ENCODE peak calls at places on chromosomes 13 and 19, in nine cellular contexts. G, H, C, S, Z, A, P, R and Y are unnamed samples.

GRCh38 chr19:41957161-41957837 is 1.8 kb downstream of the RABAC1 start:
- DNase-seq in G (no peak), H (no peak), C (no peak), S (no peak), Z (no peak), A (no peak), P (no peak), R (no peak), Y (no peak)

GRCh38 chr13:111177081-111177711 is 62.1 kb downstream of the ARHGEF7 start:
- DNase-seq in G (no peak), H (no peak), C (peak; percentile 45), S (peak; percentile 52), Z (peak; percentile 39), A (peak; percentile 71), P (no peak), R (no peak), Y (peak; percentile 87)

GRCh38 chr13:46640843-46641242 is 87.9 kb downstream of the LRCH1 start:
- DNase-seq in G (no peak), H (no peak), C (no peak), S (no peak), Z (no peak), A (no peak), P (no peak), R (no peak), Y (no peak)

GRCh38 chr13:99442273-99442895 is 58.9 kb upstream of the TM9SF2 start:
- DNase-seq in G (no peak), H (peak; percentile 50), C (peak; percentile 40), S (no peak), Z (peak; percentile 43), A (no peak), P (no peak), R (no peak), Y (no peak)

GRCh38 chr13:106561551-106562170 is 6.3 kb downstream of the ARGLU1 start:
- DNase-seq in G (peak; percentile 67), H (no peak), C (no peak), S (peak; percentile 19), Z (peak; percentile 59), A (no peak), P (no peak), R (no peak), Y (peak; percentile 32)

GRCh38 chr19:42345191-42345812 is 19.9 kb downstream of the MEGF8 start:
- DNase-seq in G (no peak), H (no peak), C (no peak), S (no peak), Z (no peak), A (no peak), P (no peak), R (no peak), Y (no peak)

GRCh38 chr19:16074488-16075365 is 1.6 kb upstream of the TPM4 start:
- DNase-seq in G (no peak), H (no peak), C (no peak), S (no peak), Z (no peak), A (no peak), P (no peak), R (no peak), Y (no peak)

GRCh38 chr13:82664183-82664582 is 1218.1 kb downstream of the SLITRK1 start:
- DNase-seq in G (no peak), H (no peak), C (no peak), S (no peak), Z (no peak), A (no peak), P (no peak), R (no peak), Y (no peak)

GRCh38 chr13:51726446-51727185 is 77.3 kb downstream of the DHRS12 start:
- DNase-seq in G (no peak), H (no peak), C (no peak), S (peak; percentile 23), Z (no peak), A (no peak), P (no peak), R (no peak), Y (no peak)

GRCh38 chr13:44237276-44237767 is 136.3 kb upstream of the SERP2 start:
- DNase-seq in G (no peak), H (no peak), C (no peak), S (peak; percentile 85), Z (no peak), A (peak; percentile 70), P (peak; percentile 82), R (no peak), Y (peak; percentile 86)

GRCh38 chr19:13995878-13996765 is 10.0 kb downstream of the RFX1 start:
- DNase-seq in G (no peak), H (no peak), C (no peak), S (no peak), Z (no peak), A (no peak), P (no peak), R (no peak), Y (peak; percentile 12)

GRCh38 chr19:8421484-8422461 is 8.7 kb downstream of the MARCHF2 start:
- DNase-seq in G (no peak), H (no peak), C (no peak), S (no peak), Z (no peak), A (no peak), P (no peak), R (no peak), Y (no peak)

GRCh38 chr13:97879646-97880297 is 73.7 kb upstream of the IPO5 start:
- DNase-seq in G (no peak), H (no peak), C (no peak), S (no peak), Z (no peak), A (no peak), P (peak; percentile 55), R (no peak), Y (no peak)

GRCh38 chr19:19627716-19628498 is at the start of gene LPAR2:
- DNase-seq in G (peak; percentile 81), H (no peak), C (peak; percentile 76), S (no peak), Z (peak; percentile 74), A (no peak), P (no peak), R (peak; percentile 60), Y (peak; percentile 28)

GRCh38 chr13:30159446-30159839 is 147.9 kb downstream of the KATNAL1 start:
- DNase-seq in G (no peak), H (no peak), C (no peak), S (no peak), Z (peak; percentile 58), A (no peak), P (peak; percentile 62), R (no peak), Y (no peak)

GRCh38 chr13:73109969-73110368 is 51.2 kb downstream of the KLF5 start:
- DNase-seq in G (no peak), H (no peak), C (no peak), S (no peak), Z (no peak), A (no peak), P (no peak), R (no peak), Y (no peak)

GRCh38 chr19:14369399-14370168 is 11.7 kb upstream of the ADGRE5 start:
- DNase-seq in G (no peak), H (no peak), C (peak; percentile 85), S (no peak), Z (peak; percentile 88), A (no peak), P (no peak), R (peak; percentile 72), Y (no peak)

GRCh38 chr13:35789335-35790166 is 313.1 kb upstream of the MAB21L1 start:
- DNase-seq in G (no peak), H (peak; percentile 33), C (no peak), S (no peak), Z (no peak), A (no peak), P (peak; percentile 31), R (no peak), Y (no peak)